ENCODE peak calls at places on chromosomes 7 and 10, in nine cellular contexts. H, T, U, B, Z, A, K, E and L are unnamed samples.

GRCh38 chr7:123580406-123581161 is 21.0 kb upstream of the ASB15 start:
- DNase-seq in H (no peak), B (peak; percentile 53), E (peak; percentile 56), Z (peak; percentile 77), K (peak; percentile 35), T (no peak), U (no peak), A (peak; percentile 67), L (no peak)

GRCh38 chr7:104363355-104363754 is 35.0 kb downstream of the LHFPL3 start:
- DNase-seq in Z (no peak), K (no peak), U (no peak), H (no peak), B (no peak), A (no peak), E (no peak), T (no peak), L (no peak)

GRCh38 chr10:109845308-109845707 is 78.0 kb downstream of the XPNPEP1 start:
- DNase-seq in B (no peak), A (no peak), U (no peak), E (no peak), H (no peak), Z (no peak), T (no peak), K (no peak), L (no peak)

GRCh38 chr10:118563373-118563890 is 32.0 kb downstream of the PRLHR start:
- DNase-seq in Z (no peak), A (no peak), H (no peak), B (no peak), E (no peak), U (peak; percentile 25), K (no peak), T (no peak), L (no peak)

GRCh38 chr10:21349912-21350286 is 175.6 kb downstream of the SKIDA1 start:
- DNase-seq in K (no peak), B (no peak), U (no peak), A (no peak), E (no peak), Z (peak; percentile 23), H (no peak), T (no peak), L (no peak)

GRCh38 chr10:61588770-61589211 is 73.9 kb upstream of the CABCOCO1 start:
- DNase-seq in T (no peak), B (peak; percentile 7), U (no peak), Z (no peak), A (no peak), E (no peak), H (no peak), K (no peak), L (no peak)

GRCh38 chr7:34315032-34315431 is 343.0 kb upstream of the NPSR1 start:
- DNase-seq in T (no peak), H (no peak), Z (peak; percentile 88), A (no peak), K (peak; percentile 83), E (peak; percentile 67), U (no peak), B (peak; percentile 2), L (no peak)

GRCh38 chr7:28550580-28551205 is 138.4 kb downstream of the CREB5 start:
- DNase-seq in E (no peak), Z (no peak), H (no peak), T (no peak), U (no peak), B (no peak), K (no peak), A (no peak), L (no peak)

GRCh38 chr10:74854610-74855009 is 28.2 kb downstream of the KAT6B start:
- DNase-seq in B (no peak), U (no peak), K (no peak), T (no peak), A (no peak), H (no peak), E (no peak), Z (no peak), L (no peak)

GRCh38 chr7:34087892-34088891 is 182.9 kb downstream of the BMPER start:
- DNase-seq in K (peak; percentile 44), Z (peak; percentile 56), T (peak; percentile 76), H (no peak), U (no peak), A (peak; percentile 68), E (peak; percentile 24), B (peak; percentile 62), L (no peak)

GRCh38 chr7:116984917-116985316 is 31.6 kb downstream of the ST7 start:
- DNase-seq in E (peak; percentile 42), A (peak; percentile 35), H (no peak), K (peak; percentile 24), Z (peak; percentile 50), B (peak; percentile 22), U (no peak), T (no peak), L (peak; percentile 32)

GRCh38 chr7:37028909-37029440 is 304.7 kb upstream of the AOAH start:
- DNase-seq in A (no peak), K (no peak), H (no peak), U (no peak), Z (no peak), B (no peak), T (no peak), E (no peak), L (no peak)

GRCh38 chr7:80997841-80998240 is 79.0 kb upstream of the SEMA3C start:
- DNase-seq in A (no peak), K (no peak), Z (no peak), E (no peak), H (no peak), T (no peak), U (no peak), B (no peak), L (no peak)

GRCh38 chr7:124671976-124672375 is 93.6 kb downstream of the GPR37 start:
- DNase-seq in H (no peak), Z (no peak), A (no peak), E (no peak), K (no peak), B (no peak), T (no peak), U (no peak), L (no peak)

DNA sequence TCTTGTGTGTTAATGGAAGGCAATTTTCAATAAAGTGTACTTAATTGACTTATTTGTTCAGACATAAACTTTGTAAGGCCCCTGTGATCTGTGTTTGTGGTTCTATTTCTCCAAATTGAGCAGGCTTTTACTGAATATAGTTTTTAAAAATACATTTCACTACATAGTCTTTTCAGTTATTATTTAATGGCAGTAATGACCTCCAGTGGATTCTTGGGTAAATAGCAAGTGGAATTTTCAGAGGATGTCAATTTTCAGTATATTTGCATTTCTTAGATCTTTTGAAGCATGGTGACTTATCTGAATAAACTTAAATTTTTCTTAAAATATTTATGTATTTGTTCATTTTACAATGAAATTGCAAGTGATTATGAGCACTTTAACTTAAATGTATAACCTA is 203.1 kb upstream of the PCLO start:
- DNase-seq in K (no peak), H (no peak), E (peak; percentile 18), U (no peak), A (no peak), Z (peak; percentile 33), T (no peak), B (no peak), L (no peak)
- TF ChIP-seq CTCF in K (peak; percentile 45), H (no peak), E (peak; percentile 23), U (no peak), A (peak; percentile 22), Z (peak; percentile 33), T (no peak), B (no peak), L (no peak)

GRCh38 chr7:127392566-127393369 is at the start of gene ZNF800:
- DNase-seq in T (peak; percentile 85), B (peak; percentile 90), H (peak; percentile 94), A (peak; percentile 85), K (peak; percentile 72), Z (peak; percentile 82), E (peak; percentile 82), U (peak; percentile 93), L (peak; percentile 97)
- TF ChIP-seq CTCF in T (no peak), B (no peak), H (no peak), A (no peak), K (no peak), Z (no peak), E (no peak), U (no peak), L (no peak)

DNA sequence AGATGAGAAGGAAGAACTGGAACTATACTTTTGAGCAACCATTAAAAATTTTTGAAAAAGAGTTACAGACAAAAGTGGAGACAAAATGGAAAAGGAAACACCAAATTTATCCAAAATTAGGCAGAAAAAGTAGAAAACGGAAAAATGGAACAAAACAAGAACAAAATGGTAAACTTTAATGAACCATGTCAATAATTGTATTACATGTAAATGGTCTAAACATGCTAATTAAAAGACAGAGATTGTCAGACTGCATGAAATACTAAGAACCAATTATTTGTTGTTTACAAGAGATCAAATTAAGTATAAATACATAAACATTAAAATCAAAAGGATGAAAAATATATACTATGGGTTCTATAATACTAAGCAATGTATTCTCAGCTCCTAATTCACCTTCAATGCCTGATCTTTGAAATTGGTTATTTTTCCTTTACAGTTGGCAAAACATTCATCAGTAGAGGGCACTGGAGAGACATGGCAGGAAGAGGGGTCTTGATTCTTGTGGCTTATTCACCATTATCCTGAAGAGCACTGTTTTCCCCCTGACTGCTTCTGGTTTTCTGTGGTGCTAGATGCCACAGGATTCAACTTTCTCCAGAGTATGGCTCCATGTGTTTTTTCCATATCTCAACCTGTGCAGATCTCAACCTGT is 124.9 kb downstream of the ELFN1 start:
- DNase-seq in T (no peak), E (no peak), K (no peak), H (no peak), A (no peak), U (no peak), B (no peak), Z (peak; percentile 10), L (no peak)
- TF ChIP-seq CTCF in T (no peak), E (peak; percentile 24), K (peak; percentile 61), H (no peak), A (peak; percentile 39), U (no peak), B (no peak), Z (peak; percentile 21), L (no peak)

DNA sequence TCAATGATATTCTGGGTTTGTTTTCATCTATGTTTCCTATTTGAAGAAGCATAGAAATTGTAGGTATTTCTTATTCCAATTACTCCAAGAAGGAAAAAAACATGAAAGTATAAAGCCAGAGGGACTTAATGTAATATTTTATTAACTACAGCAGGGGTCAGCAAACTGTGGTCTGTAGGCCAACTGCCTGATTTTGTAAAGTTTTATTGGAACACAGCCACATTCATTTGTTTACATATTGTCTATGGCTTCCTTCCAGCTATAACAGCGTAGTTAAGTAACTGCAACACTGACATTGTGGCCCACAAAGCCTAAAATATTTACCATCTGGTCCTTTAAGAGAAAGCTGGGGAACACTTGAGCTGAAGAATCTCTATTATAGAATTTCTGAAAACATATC is 306.2 kb downstream of the BICC1 start:
- DNase-seq in E (peak; percentile 72), Z (peak; percentile 89), H (no peak), T (no peak), A (no peak), U (no peak), B (peak; percentile 60), K (peak; percentile 50), L (no peak)
- TF ChIP-seq CTCF in E (peak; percentile 10), Z (peak; percentile 24), H (no peak), T (no peak), A (no peak), U (no peak), B (peak; percentile 40), K (peak; percentile 51), L (no peak)